ENCODE peak calls at places on chromosomes 5 and 9, in nine cellular contexts. Q is activated T-helper 1 cell treated with Interleukin-2 at 50 U/mL for 16 hours, I is GM03348, P is G401, E is astrocyte of the spinal cord, O is SW480, B is skeletal muscle cell, U is transverse colon, H is NT2/D1. W is an unnamed sample.

GRCh38 chr9:99105152-99106043 is 485 bp downstream of the TGFBR1 start:
- DNase-seq in O (peak), P (peak), E (peak), B (peak), I (peak), U (peak), Q (peak), H (peak), W (peak)

GRCh38 chr5:141771031-141771430 is 89.0 kb upstream of the ARAP3 start:
- DNase-seq in I (no peak), O (no peak), P (peak), H (no peak), B (no peak), U (no peak), E (no peak), Q (no peak), W (no peak)

GRCh38 chr9:93254061-93254481 is 70.1 kb downstream of the WNK2 start:
- DNase-seq in U (no peak), H (no peak), B (no peak), O (no peak), P (no peak), I (no peak), Q (no peak), E (no peak), W (peak)

GRCh38 chr5:119301947-119302346 is 53.9 kb upstream of the TNFAIP8 start:
- DNase-seq in I (no peak), U (no peak), O (no peak), H (no peak), Q (no peak), E (no peak), B (no peak), P (no peak), W (no peak)

GRCh38 chr5:102221949-102222348 is 74.1 kb downstream of the SLCO4C1 start:
- DNase-seq in E (no peak), U (no peak), O (no peak), Q (no peak), B (no peak), I (no peak), P (no peak), H (no peak), W (no peak)

GRCh38 chr9:33765411-33765810 is 29.9 kb upstream of the PRSS3 start:
- DNase-seq in B (peak), Q (no peak), I (peak), P (no peak), E (peak), H (no peak), O (no peak), U (no peak), W (no peak)

GRCh38 chr9:106587021-106587420 is 275.9 kb upstream of the ZNF462 start:
- DNase-seq in E (peak), I (no peak), H (no peak), Q (no peak), B (peak), O (no peak), U (no peak), P (no peak), W (no peak)

GRCh38 chr9:89422151-89422918 is 75.6 kb downstream of the SEMA4D start:
- DNase-seq in O (no peak), P (no peak), U (no peak), H (no peak), E (peak), I (peak), Q (no peak), B (no peak), W (no peak)

GRCh38 chr5:84036842-84037241 is 316.2 kb upstream of the HAPLN1 start:
- DNase-seq in Q (no peak), B (no peak), E (no peak), P (no peak), H (no peak), I (no peak), U (no peak), O (no peak), W (no peak)

GRCh38 chr9:31519011-31519410 is 865.4 kb upstream of the ACO1 start:
- DNase-seq in B (no peak), Q (no peak), H (peak), E (no peak), P (no peak), O (no peak), I (no peak), U (no peak), W (no peak)

GRCh38 chr9:110426052-110426709 is 88.5 kb upstream of the TXNDC8 start:
- DNase-seq in H (no peak), O (no peak), U (no peak), Q (no peak), P (no peak), B (no peak), E (peak), I (peak), W (no peak)

GRCh38 chr9:90300901-90301688 is 341.5 kb downstream of the DIRAS2 start:
- DNase-seq in B (peak), Q (no peak), P (no peak), U (peak), O (peak), E (peak), I (peak), H (peak), W (peak)

GRCh38 chr9:120071760-120072159 is 508.2 kb downstream of the CDK5RAP2 start:
- DNase-seq in E (no peak), I (no peak), O (no peak), B (no peak), Q (no peak), P (no peak), H (no peak), U (no peak), W (no peak)

GRCh38 chr5:14714706-14715105 is 50.2 kb downstream of the OTULIN start:
- DNase-seq in U (no peak), I (no peak), E (no peak), Q (no peak), P (peak), O (no peak), B (no peak), H (no peak), W (no peak)

GRCh38 chr9:124220551-124221451 is 36.9 kb upstream of the NEK6 start:
- DNase-seq in Q (no peak), P (peak), E (peak), I (peak), O (no peak), B (no peak), U (peak), H (no peak), W (peak)

GRCh38 chr9:131012396-131012917 is 3.5 kb downstream of the LAMC3 start:
- DNase-seq in I (no peak), Q (no peak), B (no peak), H (no peak), U (no peak), E (no peak), O (no peak), P (no peak), W (no peak)

GRCh38 chr5:1220351-1220750 is 4.8 kb upstream of the SLC6A18 start:
- DNase-seq in H (no peak), O (no peak), Q (no peak), U (no peak), B (no peak), P (no peak), E (no peak), I (no peak), W (no peak)

GRCh38 chr5:107661650-107662044 is 9.1 kb downstream of the EFNA5 start:
- DNase-seq in E (no peak), O (no peak), I (no peak), B (no peak), H (no peak), U (no peak), P (no peak), Q (no peak), W (no peak)

GRCh38 chr5:33363537-33363936 is 77.2 kb upstream of the TARS1 start:
- DNase-seq in E (no peak), O (no peak), P (no peak), I (no peak), Q (no peak), H (no peak), B (no peak), U (no peak), W (no peak)

GRCh38 chr5:177301503-177302165 is 1.9 kb downstream of the RAB24 start:
- DNase-seq in E (no peak), I (no peak), B (no peak), U (peak), Q (no peak), H (no peak), P (peak), O (peak), W (peak)

GRCh38 chr9:135150981-135151380 is 63.5 kb downstream of the OLFM1 start:
- DNase-seq in E (no peak), H (no peak), O (no peak), I (no peak), Q (no peak), B (no peak), U (no peak), P (no peak), W (no peak)

GRCh38 chr9:6051511-6051950 is 36.1 kb upstream of the RANBP6 start:
- DNase-seq in U (no peak), B (no peak), O (no peak), H (no peak), Q (no peak), P (no peak), E (no peak), I (no peak), W (no peak)

W was measured in left colon.